ENCODE peak calls at places on chromosome 11, in eight cellular contexts. W is H1, Z is K562, N is mammary epithelial cell, B is PC-9, L is GM23248, R is A673, T is endothelial cell of umbilical vein. O is an unnamed sample.

GRCh38 chr11:203945-204586 is 3.1 kb downstream of the BET1L start:
- DNase-seq in W (no peak), Z (no peak), N (no peak), B (no peak), L (no peak), R (no peak), T (no peak), O (no peak)

GRCh38 chr11:567036-567628 is 6.4 kb downstream of the RASSF7 start:
- DNase-seq in W (no peak), Z (no peak), N (no peak), B (no peak), L (no peak), R (no peak), T (no peak), O (no peak)

GRCh38 chr11:134607963-134608750 is 196.1 kb upstream of the B3GAT1 start:
- DNase-seq in W (no peak), Z (no peak), N (no peak), B (no peak), L (no peak), R (no peak), T (no peak), O (no peak)

GRCh38 chr11:69274531-69275016 is 19.4 kb upstream of the MYEOV start:
- DNase-seq in W (no peak), Z (no peak), N (peak), B (peak), L (no peak), R (no peak), T (no peak), O (no peak)

GRCh38 chr11:15472405-15472799 is 357.7 kb downstream of the INSC start:
- DNase-seq in W (no peak), Z (no peak), N (no peak), B (no peak), L (no peak), R (no peak), T (no peak), O (no peak)

GRCh38 chr11:2825261-2825885 is 60.2 kb downstream of the CDKN1C start:
- DNase-seq in W (no peak), Z (no peak), N (no peak), B (peak), L (peak), R (no peak), T (peak), O (no peak)

GRCh38 chr11:127345819-127346459 is 345.4 kb upstream of the KIRREL3 start:
- DNase-seq in W (no peak), Z (peak), N (peak), B (peak), L (peak), R (peak), T (no peak), O (peak)

GRCh38 chr11:69378303-69379141 is 84.6 kb downstream of the MYEOV start:
- DNase-seq in W (no peak), Z (no peak), N (no peak), B (no peak), L (no peak), R (no peak), T (no peak), O (no peak)

GRCh38 chr11:111634981-111635705 is 32.9 kb downstream of the SIK2 start:
- DNase-seq in W (no peak), Z (peak), N (peak), B (no peak), L (peak), R (no peak), T (peak), O (no peak)

GRCh38 chr11:85137597-85137996 is 489.5 kb downstream of the DLG2 start:
- DNase-seq in W (no peak), Z (no peak), N (no peak), B (no peak), L (no peak), R (no peak), T (no peak), O (no peak)

GRCh38 chr11:3126901-3127691 is 38.0 kb downstream of the OSBPL5 start:
- DNase-seq in W (no peak), Z (no peak), N (no peak), B (no peak), L (no peak), R (no peak), T (no peak), O (no peak)

GRCh38 chr11:33187851-33188722 is 26.8 kb upstream of the CSTF3 start:
- DNase-seq in W (no peak), Z (no peak), N (no peak), B (no peak), L (no peak), R (no peak), T (no peak), O (no peak)

GRCh38 chr11:9774591-9775392 is 110.9 kb downstream of the SWAP70 start:
- DNase-seq in W (no peak), Z (no peak), N (no peak), B (no peak), L (peak), R (no peak), T (peak), O (no peak)

GRCh38 chr11:114483929-114484328 is 44.7 kb downstream of the REXO2 start:
- DNase-seq in W (no peak), Z (no peak), N (no peak), B (no peak), L (no peak), R (no peak), T (no peak), O (no peak)

GRCh38 chr11:114787126-114787525 is 108.8 kb downstream of the NXPE2 start:
- DNase-seq in W (no peak), Z (no peak), N (no peak), B (no peak), L (no peak), R (no peak), T (no peak), O (no peak)

GRCh38 chr11:75223954-75224643 is 16.5 kb upstream of the TPBGL start:
- DNase-seq in W (no peak), Z (peak), N (no peak), B (no peak), L (no peak), R (no peak), T (no peak), O (no peak)

GRCh38 chr11:26698224-26698623 is 23.6 kb downstream of the SLC5A12 start:
- DNase-seq in W (no peak), Z (no peak), N (no peak), B (no peak), L (no peak), R (no peak), T (no peak), O (no peak)

GRCh38 chr11:35029979-35030378 is 109.0 kb upstream of the CD44 start:
- DNase-seq in W (no peak), Z (peak), N (peak), B (no peak), L (peak), R (peak), T (no peak), O (no peak)

GRCh38 chr11:76152741-76153608 is 53.3 kb downstream of the WNT11 start:
- DNase-seq in W (no peak), Z (peak), N (no peak), B (no peak), L (no peak), R (no peak), T (no peak), O (peak)

GRCh38 chr11:117169726-117170125 is 8.8 kb upstream of the SIDT2 start:
- DNase-seq in W (no peak), Z (no peak), N (no peak), B (no peak), L (no peak), R (no peak), T (no peak), O (no peak)

GRCh38 chr11:15770798-15771414 is 585.4 kb downstream of the SOX6 start:
- DNase-seq in W (peak), Z (peak), N (peak), B (peak), L (peak), R (peak), T (peak), O (peak)

GRCh38 chr11:72123117-72123653 is 10.7 kb upstream of the ANAPC15 start:
- DNase-seq in W (no peak), Z (no peak), N (no peak), B (no peak), L (no peak), R (no peak), T (no peak), O (no peak)
- H3K27ac ChIP-seq in W (no peak), Z (no peak), N (no peak), B (no peak), L (no peak), R (no peak), T (no peak), O (no peak)

GRCh38 chr11:17014774-17015638 is 792 bp upstream of the PLEKHA7 start:
- DNase-seq in W (no peak), Z (peak), N (no peak), B (peak), L (peak), R (peak), T (peak), O (peak)
- TF ChIP-seq EZH2 in W (no peak), Z (peak), N (peak), B (no peak), L (peak), R (no peak), T (no peak), O (no peak)

DNA sequence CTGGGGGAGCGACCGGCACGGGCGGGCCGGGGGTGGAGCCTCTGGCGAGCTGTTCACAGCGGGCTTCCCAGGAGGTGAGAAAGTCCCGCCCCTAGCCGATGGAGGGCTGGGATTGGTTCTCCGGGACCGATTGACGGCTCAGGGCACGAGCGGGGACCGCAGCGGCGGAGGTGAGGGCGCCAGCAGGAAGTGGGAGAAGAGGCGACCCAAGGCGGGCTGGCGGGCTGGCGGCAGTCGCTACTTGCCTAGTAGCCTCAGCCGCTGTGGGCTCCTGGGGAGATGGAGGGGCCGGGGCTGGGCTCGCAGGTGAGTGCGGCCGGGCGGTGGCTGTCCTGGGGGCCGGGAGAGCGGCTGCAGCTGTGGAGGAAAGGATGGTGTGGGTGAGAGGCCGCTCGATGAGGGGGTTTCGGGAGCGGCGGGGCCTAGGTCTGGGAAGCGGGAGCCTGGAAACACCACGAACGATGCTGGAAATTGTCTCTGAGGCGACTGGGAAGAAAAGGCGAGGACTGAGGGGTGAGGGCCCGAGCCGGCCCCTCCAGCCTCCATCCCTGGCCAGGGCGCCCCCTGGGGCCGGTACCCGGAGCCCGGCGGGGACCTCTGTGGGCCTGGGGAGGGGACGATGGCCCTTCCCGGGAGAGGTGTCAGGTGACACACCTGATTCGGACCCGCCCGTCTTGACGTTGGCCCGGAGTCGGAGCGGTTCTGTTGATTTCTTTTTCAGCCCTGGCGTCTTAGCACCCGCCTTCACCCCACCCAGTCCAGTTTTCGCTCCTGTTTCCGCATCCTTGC is at the start of gene ZDHHC13:
- DNase-seq in W (peak), Z (peak), N (peak), B (peak), L (peak), R (peak), T (peak), O (peak)
- H3K27ac ChIP-seq in W (peak), Z (peak), N (peak), B (peak), L (no peak), R (no peak), T (peak), O (no peak)

GRCh38 chr11:118608268-118609214 is 1.1 kb downstream of the PHLDB1 start:
- DNase-seq in W (no peak), Z (peak), N (peak), B (peak), L (peak), R (peak), T (peak), O (peak)

GRCh38 chr11:118609380-118610219 is 2.2 kb downstream of the PHLDB1 start:
- DNase-seq in W (no peak), Z (no peak), N (no peak), B (no peak), L (peak), R (no peak), T (peak), O (peak)

GRCh38 chr11:118610220-118610772 is 2.9 kb downstream of the PHLDB1 start:
- DNase-seq in W (no peak), Z (no peak), N (no peak), B (no peak), L (peak), R (no peak), T (peak), O (peak)

GRCh38 chr11:118612378-118612777 is 5.0 kb downstream of the PHLDB1 start:
- DNase-seq in W (no peak), Z (no peak), N (no peak), B (no peak), L (peak), R (no peak), T (peak), O (peak)

DNA sequence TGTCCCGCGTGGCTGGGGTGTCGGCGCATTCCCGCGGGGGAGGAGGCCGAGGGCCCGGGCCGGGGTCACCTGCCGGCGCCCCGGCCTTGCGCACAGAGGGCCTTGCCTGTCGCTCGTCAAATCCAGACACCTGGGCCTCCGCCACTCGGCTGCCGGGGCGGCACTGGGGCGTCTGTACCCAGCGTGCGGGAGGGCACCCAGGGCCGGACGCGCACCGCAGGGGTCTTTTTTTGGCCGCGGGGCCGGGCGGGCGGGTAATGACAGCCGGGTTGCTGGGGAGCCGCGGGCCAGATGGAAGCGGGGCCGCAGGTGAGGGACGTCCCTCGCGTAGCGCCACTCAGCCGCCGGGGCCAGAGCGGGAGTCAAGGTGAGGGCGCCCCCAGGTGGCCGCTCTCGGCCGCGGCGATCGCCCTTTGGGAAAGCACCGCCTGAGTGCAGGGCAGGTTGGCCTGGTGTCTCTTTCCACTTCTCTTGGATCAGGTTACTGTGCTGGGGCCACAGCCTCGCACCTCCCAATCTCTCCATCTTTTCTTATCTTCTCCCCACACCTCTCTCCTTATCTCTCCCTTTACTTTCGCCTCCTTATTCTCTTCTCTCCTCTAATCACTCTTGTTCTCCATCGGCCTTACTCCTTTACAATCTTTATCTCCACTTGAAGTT is 3.5 kb downstream of the PHLDB1 start:
- DNase-seq in W (peak), Z (peak), N (peak), B (peak), L (peak), R (peak), T (peak), O (peak)
- TF ChIP-seq EZH2 in W (no peak), Z (no peak), N (no peak), B (no peak), L (no peak), R (no peak), T (no peak), O (peak)

GRCh38 chr11:72066855-72067254 is 13.5 kb downstream of the NUMA1 start:
- DNase-seq in W (no peak), Z (no peak), N (no peak), B (no peak), L (peak), R (no peak), T (no peak), O (no peak)
- H3K27ac ChIP-seq in W (no peak), Z (no peak), N (no peak), B (no peak), L (peak), R (no peak), T (peak), O (peak)

DNA sequence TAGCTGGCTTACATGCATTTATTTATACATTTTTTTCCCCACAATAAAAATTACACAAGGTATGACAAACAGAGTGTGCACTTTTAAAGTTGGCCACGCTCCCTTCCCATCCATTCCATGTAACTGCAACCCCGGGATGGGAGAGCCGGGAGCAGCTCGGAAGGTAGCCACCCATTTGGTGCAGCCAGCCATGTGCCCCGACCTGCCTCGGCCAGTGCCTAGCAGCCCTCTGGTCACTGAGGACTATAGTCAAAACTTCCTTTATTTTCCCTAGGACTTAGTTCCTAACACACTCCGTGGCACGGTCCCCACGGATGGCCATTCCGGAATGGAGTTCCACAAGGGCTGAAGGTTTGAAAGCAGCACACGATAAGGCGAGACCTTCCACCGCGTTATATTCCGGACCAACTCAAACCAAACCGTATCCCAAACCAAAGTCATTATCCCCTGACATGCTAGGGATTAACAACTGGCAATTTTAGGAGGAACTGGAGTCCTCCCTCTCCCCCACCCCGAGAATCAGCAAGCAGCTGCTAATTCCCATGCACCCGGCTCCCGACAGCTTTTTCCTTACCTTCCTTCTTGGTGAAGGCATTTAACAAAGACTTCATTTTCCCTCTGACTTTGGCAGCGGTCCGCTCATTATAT is 426.4 kb downstream of the SHANK2 start:
- DNase-seq in W (no peak), Z (no peak), N (no peak), B (no peak), L (peak), R (no peak), T (no peak), O (no peak)
- TF ChIP-seq EZH2 in W (no peak), Z (no peak), N (no peak), B (no peak), L (no peak), R (peak), T (no peak), O (peak)

GRCh38 chr11:64314805-64315561 is 2.4 kb downstream of the TRMT112 start:
- DNase-seq in W (no peak), Z (no peak), N (no peak), B (no peak), L (no peak), R (no peak), T (no peak), O (no peak)

GRCh38 chr11:64317325-64317960 is at the start of gene TRMT112:
- DNase-seq in W (peak), Z (peak), N (peak), B (peak), L (peak), R (peak), T (peak), O (peak)

GRCh38 chr11:64312947-64313346 is 4.4 kb downstream of the TRMT112 start:
- DNase-seq in W (no peak), Z (no peak), N (no peak), B (no peak), L (no peak), R (no peak), T (no peak), O (no peak)

GRCh38 chr11:64313491-64314145 is 3.7 kb downstream of the TRMT112 start:
- DNase-seq in W (no peak), Z (no peak), N (no peak), B (no peak), L (peak), R (no peak), T (no peak), O (no peak)

DNA sequence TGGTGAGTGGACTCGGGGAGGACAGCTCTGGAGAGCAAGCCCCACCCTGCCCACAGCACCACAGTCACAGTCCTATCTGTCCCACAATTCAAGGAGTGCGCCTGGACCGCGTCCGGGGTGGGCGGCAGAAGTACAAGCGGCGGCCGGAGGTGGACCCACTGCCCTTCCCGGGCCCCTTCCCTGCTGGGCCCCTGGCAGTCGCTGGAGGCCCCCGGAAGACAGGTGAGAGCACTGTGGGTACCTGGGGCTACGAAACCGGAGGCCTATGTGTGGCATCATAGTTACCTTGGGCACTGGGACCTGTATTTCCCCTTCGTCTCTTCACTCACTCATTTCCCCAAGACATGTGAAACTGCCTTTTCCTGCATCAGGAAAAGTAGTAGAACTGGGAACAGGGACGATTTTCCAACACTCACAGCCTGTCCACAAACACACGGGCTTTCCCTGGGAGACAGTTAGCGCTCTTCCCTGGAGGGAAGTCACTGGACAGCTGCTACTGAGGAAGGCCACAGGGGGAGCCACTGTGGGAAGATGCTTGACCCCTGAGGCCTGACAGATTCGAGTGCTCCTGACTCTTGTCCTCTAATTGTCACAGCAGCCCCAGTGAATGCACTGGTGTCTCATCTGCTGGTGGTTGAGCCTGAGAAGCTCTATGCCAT is 3.1 kb downstream of the TRMT112 start:
- DNase-seq in W (no peak), Z (no peak), N (no peak), B (no peak), L (peak), R (no peak), T (no peak), O (no peak)
- H3K27ac ChIP-seq in W (no peak), Z (no peak), N (no peak), B (no peak), L (peak), R (no peak), T (no peak), O (no peak)

O was measured in neural progenitor cell.